ENCODE peak calls at places on chromosomes 12 and 14, in ten cellular contexts. E is M059J; I is A172; L is Panc1; H is effector CD4-positive, alpha-beta T cell; R is non-pigmented ciliary epithelial cell; Y is ELF-1; N is stimulated activated CD4-positive, alpha-beta T cell treated with anti-CD3 and anti-CD28 coated beads, TNF-alpha, amount 100 ng/mL, for 24 hours; Q is B cell; D is Right ventricle myocardium superior. X is an unnamed sample.

GRCh38 chr12:40898505-40898904 is 206.3 kb downstream of the CNTN1 start:
- DNase-seq in I (no peak), H (no peak), Q (no peak), E (no peak), N (no peak), L (no peak), R (no peak), Y (no peak), D (no peak), X (no peak)

GRCh38 chr14:65069874-65070709 is 32.2 kb downstream of the MAX start:
- DNase-seq in Q (no peak), L (no peak), E (no peak), R (no peak), N (no peak), D (no peak), I (no peak), Y (no peak), H (no peak), X (no peak)

GRCh38 chr14:87066221-87066817 is 926.7 kb downstream of the GALC start:
- DNase-seq in Q (no peak), Y (no peak), N (no peak), D (no peak), L (no peak), E (no peak), I (peak), H (no peak), R (no peak), X (no peak)

GRCh38 chr12:52865090-52865944 is 16.5 kb upstream of the KRT78 start:
- DNase-seq in Q (no peak), Y (peak), E (peak), L (no peak), R (peak), D (peak), N (no peak), H (no peak), I (peak), X (no peak)

GRCh38 chr12:45543887-45544286 is 185.6 kb upstream of the ARID2 start:
- DNase-seq in N (peak), E (peak), R (peak), I (peak), H (peak), D (no peak), L (peak), Q (peak), Y (peak), X (peak)

GRCh38 chr12:54465857-54466499 is 7.4 kb downstream of the GTSF1 start:
- DNase-seq in E (peak), I (no peak), Q (no peak), Y (no peak), N (no peak), H (no peak), D (no peak), R (no peak), L (no peak), X (no peak)

GRCh38 chr14:101506921-101507300 is 54.4 kb upstream of the DIO3 start:
- DNase-seq in E (no peak), H (no peak), Y (no peak), I (no peak), R (no peak), Q (no peak), D (no peak), N (no peak), L (no peak), X (no peak)

GRCh38 chr14:77140937-77141591 is 527 bp downstream of the ZDHHC22 start:
- DNase-seq in N (no peak), H (no peak), Y (peak), R (no peak), D (no peak), L (no peak), E (peak), Q (peak), I (no peak), X (no peak)

GRCh38 chr14:65469903-65470302 is 57.4 kb downstream of the FUT8 start:
- DNase-seq in I (no peak), R (no peak), H (no peak), L (no peak), D (no peak), E (no peak), Y (peak), Q (no peak), N (no peak), X (no peak)

GRCh38 chr14:55500219-55500701 is 59.8 kb upstream of the TBPL2 start:
- DNase-seq in H (no peak), I (no peak), D (no peak), E (no peak), L (no peak), Y (peak), R (no peak), N (no peak), Q (no peak), X (no peak)

GRCh38 chr14:58243790-58244555 is 670 bp upstream of the PSMA3 start:
- DNase-seq in H (no peak), Q (no peak), E (peak), Y (no peak), L (no peak), I (no peak), N (no peak), R (no peak), D (peak), X (no peak)

GRCh38 chr12:124821252-124822200 is 42.1 kb downstream of the SCARB1 start:
- DNase-seq in I (no peak), Y (no peak), D (no peak), Q (no peak), L (no peak), N (no peak), R (no peak), H (no peak), E (no peak), X (no peak)

GRCh38 chr14:98234208-98234607 is 1037.8 kb downstream of the BCL11B start:
- DNase-seq in I (no peak), R (no peak), D (no peak), N (no peak), L (no peak), H (no peak), E (no peak), Q (no peak), Y (no peak), X (no peak)

GRCh38 chr14:75196468-75196867 is 20.1 kb upstream of the TMED10 start:
- DNase-seq in I (no peak), R (no peak), D (no peak), Y (no peak), H (no peak), L (no peak), E (no peak), Q (no peak), N (no peak), X (no peak)

GRCh38 chr12:50022903-50023302 is 2.4 kb downstream of the RACGAP1 start:
- DNase-seq in I (no peak), Y (no peak), D (no peak), R (no peak), H (no peak), N (no peak), E (no peak), L (no peak), Q (no peak), X (no peak)

GRCh38 chr14:106564058-106564643 is 1037.8 kb downstream of the TMEM121 start:
- DNase-seq in L (peak), N (peak), Q (peak), H (peak), R (no peak), I (no peak), E (peak), D (peak), Y (peak), X (no peak)